ENCODE peak calls at places on chromosomes 16 and 17, in nine cellular contexts. T, K, Q, C, U, G, X, H and E are unnamed samples.

GRCh38 chr16:67158637-67159600 is 790 bp downstream of the TRADD start:
- DNase-seq in T (peak; percentile 59), K (peak; percentile 72), Q (no peak), C (peak; percentile 59), U (no peak), G (peak; percentile 75), X (no peak), H (no peak), E (peak; percentile 84)

GRCh38 chr16:19393226-19394074 is 24.2 kb upstream of the TMC5 start:
- DNase-seq in T (peak; percentile 90), K (no peak), Q (no peak), C (peak; percentile 53), U (no peak), G (peak; percentile 73), X (no peak), H (no peak), E (no peak)

GRCh38 chr16:19578378-19578851 is 22.9 kb downstream of the VPS35L start:
- DNase-seq in T (no peak), K (no peak), Q (no peak), C (no peak), U (no peak), G (no peak), X (no peak), H (peak; percentile 78), E (no peak)

GRCh38 chr17:11490171-11490760 is 108.0 kb upstream of the DNAH9 start:
- DNase-seq in T (no peak), K (no peak), Q (no peak), C (no peak), U (no peak), G (no peak), X (no peak), H (no peak), E (no peak)

GRCh38 chr16:83899272-83899897 is 470 bp downstream of the MLYCD start:
- DNase-seq in T (peak; percentile 35), K (peak; percentile 65), Q (no peak), C (peak; percentile 47), U (no peak), G (peak; percentile 66), X (peak; percentile 27), H (peak; percentile 77), E (peak; percentile 50)

GRCh38 chr17:28193241-28193640 is 125.8 kb upstream of the TMEM97 start:
- DNase-seq in T (no peak), K (peak; percentile 67), Q (no peak), C (peak; percentile 36), U (no peak), G (peak; percentile 71), X (no peak), H (peak; percentile 71), E (no peak)

GRCh38 chr17:18960803-18961511 is 9.0 kb downstream of the SLC5A10 start:
- DNase-seq in T (peak; percentile 77), K (peak; percentile 90), Q (no peak), C (peak; percentile 80), U (peak; percentile 84), G (peak; percentile 81), X (peak; percentile 67), H (peak; percentile 87), E (peak; percentile 82)

GRCh38 chr16:9225527-9226316 is 134.3 kb downstream of the HAPSTR1 start:
- DNase-seq in T (peak; percentile 43), K (no peak), Q (no peak), C (no peak), U (no peak), G (no peak), X (no peak), H (peak; percentile 30), E (no peak)

GRCh38 chr17:28549274-28550132 is 2.9 kb downstream of the UNC119 start:
- DNase-seq in T (no peak), K (no peak), Q (no peak), C (no peak), U (no peak), G (no peak), X (no peak), H (no peak), E (peak; percentile 39)

GRCh38 chr17:80259642-80260535 is 763 bp upstream of the RNF213 start:
- DNase-seq in T (peak; percentile 85), K (peak; percentile 74), Q (no peak), C (peak; percentile 84), U (no peak), G (peak; percentile 78), X (peak; percentile 55), H (peak; percentile 84), E (peak; percentile 64)

GRCh38 chr17:7256766-7257456 is 4.9 kb downstream of the ELP5 start:
- DNase-seq in T (no peak), K (no peak), Q (no peak), C (no peak), U (no peak), G (no peak), X (no peak), H (no peak), E (no peak)

GRCh38 chr17:7260601-7261376 is 1.5 kb downstream of the CLDN7 start:
- DNase-seq in T (no peak), K (peak; percentile 62), Q (no peak), C (peak; percentile 90), U (peak; percentile 86), G (peak; percentile 90), X (no peak), H (no peak), E (peak; percentile 87)

GRCh38 chr17:7259555-7259889 is 2.8 kb downstream of the CLDN7 start:
- DNase-seq in T (no peak), K (no peak), Q (no peak), C (no peak), U (no peak), G (no peak), X (no peak), H (no peak), E (no peak)

GRCh38 chr17:7260151-7260550 is 2.1 kb downstream of the CLDN7 start:
- DNase-seq in T (no peak), K (no peak), Q (no peak), C (no peak), U (no peak), G (no peak), X (no peak), H (no peak), E (no peak)

DNA sequence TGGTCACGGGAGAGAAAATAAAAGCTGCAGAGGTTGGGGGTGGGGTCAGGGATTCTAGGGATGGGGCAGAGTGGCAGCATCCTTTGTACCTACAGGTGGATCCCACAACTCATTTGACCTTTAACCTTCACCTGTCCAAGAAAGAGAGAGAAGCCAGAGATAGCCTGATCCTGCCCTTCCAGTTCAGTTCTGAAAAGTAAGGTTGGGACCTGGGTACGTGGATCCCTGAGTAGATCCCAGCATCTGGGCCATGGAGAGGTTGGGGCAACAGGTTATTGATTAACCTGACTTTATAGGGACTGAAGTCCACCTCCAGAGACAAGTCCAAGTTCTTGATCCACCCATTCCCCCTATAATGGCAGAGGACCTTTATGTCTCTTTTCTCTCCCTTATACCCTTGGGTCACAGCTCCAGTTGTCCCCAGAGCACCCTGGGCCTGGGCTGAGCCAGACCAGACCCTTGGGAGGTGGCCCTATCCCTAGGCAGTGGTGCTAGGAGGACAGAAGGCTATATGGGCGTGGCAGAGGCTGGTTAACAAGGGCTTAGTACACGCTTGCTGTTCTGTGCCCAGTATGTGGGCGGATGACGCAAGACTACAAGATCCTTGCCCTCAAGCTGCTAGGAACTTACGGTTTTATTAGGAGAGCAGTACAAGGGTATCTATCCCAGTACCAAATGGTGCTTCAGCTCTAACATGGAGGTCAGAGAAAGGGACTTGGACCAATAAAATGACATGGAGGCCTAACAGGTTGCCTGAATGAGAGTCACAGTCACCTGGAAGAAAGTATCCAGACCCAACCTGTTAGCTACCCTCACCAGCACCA is 3.3 kb downstream of the CLDN7 start:
- DNase-seq in T (peak; percentile 64), K (peak; percentile 52), Q (no peak), C (no peak), U (no peak), G (peak; percentile 92), X (no peak), H (no peak), E (no peak)
- H3K27ac ChIP-seq in T (peak overlapping the region; percentile 69), K (no peak overlapping the region), Q (peak overlapping the region; percentile 95), C (no peak overlapping the region), U (peak overlapping the region; percentile 75), G (no peak overlapping the region), X (no peak overlapping the region), H (no peak overlapping the region), E (peak overlapping the region; percentile 99)

DNA sequence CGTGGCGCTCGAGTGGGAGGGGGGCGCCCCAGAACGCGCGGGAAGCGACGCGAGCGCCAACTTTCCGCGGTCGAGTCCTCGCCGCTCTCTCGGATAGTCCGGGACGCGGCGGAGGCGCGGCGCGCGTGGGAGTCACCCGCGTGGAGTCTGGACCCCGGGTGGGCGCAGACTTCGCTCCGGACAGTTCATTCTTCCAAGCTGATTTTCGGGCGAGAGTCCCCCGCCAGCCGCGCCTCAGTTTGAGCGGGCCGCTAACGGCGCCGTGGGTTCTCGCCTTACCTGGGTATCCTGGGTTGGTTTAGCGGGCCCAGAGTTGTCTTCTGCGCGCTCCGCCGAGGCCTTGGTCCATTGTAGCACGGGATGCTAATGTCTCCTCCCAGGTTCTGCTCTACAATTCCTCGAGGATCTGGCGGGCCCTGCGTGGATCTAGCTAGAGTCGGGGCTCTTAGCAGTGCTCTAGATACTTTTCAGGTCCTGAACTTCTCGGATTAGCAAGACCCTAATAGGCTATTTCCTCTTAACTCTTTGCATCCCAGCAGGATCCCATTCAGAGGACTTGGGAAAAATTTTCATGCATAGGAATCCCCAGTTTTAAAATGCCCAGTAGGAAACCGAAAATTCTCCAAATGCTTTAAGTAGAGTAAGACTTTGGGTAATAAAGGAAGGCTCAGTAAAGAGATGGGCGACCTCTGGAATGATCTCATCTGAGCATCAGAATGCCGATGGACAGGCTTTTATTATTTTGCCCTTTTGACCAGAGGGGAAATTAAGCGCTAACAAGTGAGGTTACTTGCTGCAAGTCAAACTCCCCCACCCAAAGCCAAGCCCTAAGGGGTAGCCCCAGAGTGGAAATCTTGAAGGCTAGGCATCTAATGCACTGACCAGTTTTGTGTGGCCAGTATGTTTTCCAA is 527 bp upstream of the GJC1 start:
- DNase-seq in T (peak; percentile 59), K (no peak), Q (no peak), C (no peak), U (peak; percentile 15), G (no peak), X (peak; percentile 59), H (peak; percentile 74), E (no peak)
- H3K4me3 ChIP-seq in T (peak overlapping the region; percentile 87), K (no peak overlapping the region), Q (peak overlapping the region; percentile 70), C (no peak overlapping the region), U (peak overlapping the region; percentile 51), G (peak overlapping the region; percentile 59), X (peak overlapping the region; percentile 49), H (peak overlapping the region; percentile 86), E (peak overlapping the region; percentile 56)

GRCh38 chr17:82079001-82079677 is 13.5 kb upstream of the DUS1L start:
- DNase-seq in T (no peak), K (no peak), Q (no peak), C (no peak), U (no peak), G (no peak), X (no peak), H (no peak), E (no peak)
- TF ChIP-seq POLR2A in T (no peak), K (no peak), Q (no peak), C (no peak), U (no peak), G (no peak), X (no peak), H (no peak), E (no peak)

GRCh38 chr17:59693582-59693981 is 13.6 kb downstream of the PTRH2 start:
- DNase-seq in T (no peak), K (no peak), Q (no peak), C (no peak), U (no peak), G (no peak), X (no peak), H (no peak), E (no peak)
- H3K27ac ChIP-seq in T (no peak overlapping the region), K (no peak overlapping the region), Q (no peak overlapping the region), C (no peak overlapping the region), U (no peak overlapping the region), G (no peak overlapping the region), X (no peak overlapping the region), H (no peak overlapping the region), E (no peak overlapping the region)